ENCODE peak calls at places on chromosome 21, in six cellular contexts. D, W, K, G, B and T are unnamed samples.

GRCh38 chr21:38770660-38771059 is 35.1 kb upstream of the ETS2 start:
- DNase-seq in D (no peak), W (no peak), K (no peak), G (no peak), B (no peak), T (no peak)

GRCh38 chr21:33403128-33403785 is at the start of gene IFNGR2:
- DNase-seq in D (no peak), W (no peak), K (peak), G (peak), B (peak), T (no peak)

GRCh38 chr21:17775431-17776126 is 43.6 kb downstream of the C21orf91 start:
- DNase-seq in D (no peak), W (no peak), K (no peak), G (no peak), B (no peak), T (no peak)

GRCh38 chr21:29504751-29505321 is 206.1 kb downstream of the BACH1 start:
- DNase-seq in D (no peak), W (peak), K (no peak), G (no peak), B (no peak), T (no peak)

GRCh38 chr21:30216041-30216723 is at the start of gene CLDN8:
- DNase-seq in D (no peak), W (no peak), K (no peak), G (no peak), B (no peak), T (no peak)

GRCh38 chr21:16108561-16109070 is 378.8 kb downstream of the USP25 start:
- DNase-seq in D (no peak), W (no peak), K (no peak), G (no peak), B (no peak), T (no peak)

GRCh38 chr21:27202301-27202700 is 235.4 kb upstream of the ADAMTS5 start:
- DNase-seq in D (no peak), W (no peak), K (no peak), G (no peak), B (no peak), T (no peak)

GRCh38 chr21:26099610-26100219 is 70.9 kb downstream of the APP start:
- DNase-seq in D (no peak), W (no peak), K (no peak), G (no peak), B (no peak), T (no peak)

GRCh38 chr21:28230559-28230958 is 762.1 kb downstream of the LTN1 start:
- DNase-seq in D (no peak), W (peak), K (no peak), G (no peak), B (no peak), T (peak)

DNA sequence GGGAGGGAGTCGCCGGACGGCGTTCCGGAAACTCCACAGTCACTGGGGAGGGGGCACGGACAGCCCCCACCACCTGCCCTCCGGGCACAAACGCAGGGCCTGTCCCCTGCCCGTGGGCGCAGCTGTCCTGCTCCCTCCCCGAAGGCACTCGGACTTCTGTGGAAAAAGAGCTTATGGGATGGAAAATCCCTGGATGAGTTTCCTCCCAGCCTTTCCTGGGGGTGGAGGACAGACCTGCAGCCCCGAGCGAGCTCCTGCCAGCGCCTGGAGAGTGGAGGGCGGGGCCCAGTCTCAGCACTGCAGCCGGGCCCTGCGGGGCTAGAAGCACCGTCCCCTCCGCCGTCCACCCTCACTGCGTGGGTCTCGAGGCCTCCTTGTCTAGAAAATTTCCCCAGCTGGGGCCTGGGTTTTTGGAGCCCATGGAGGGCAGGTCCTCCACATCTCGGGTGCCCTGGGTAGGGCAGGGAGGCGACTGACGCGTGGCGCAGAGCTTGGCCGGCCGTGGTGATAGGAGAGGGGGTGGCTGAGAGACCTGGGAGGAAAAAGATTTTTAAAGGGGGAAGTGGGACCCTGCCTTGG is 6.5 kb upstream of the COL6A1 start:
- DNase-seq in D (no peak), W (peak), K (peak), G (no peak), B (peak), T (no peak)
- H3K4me3 ChIP-seq in D (no peak), W (no peak), K (peak), G (no peak), B (peak), T (peak)

DNA sequence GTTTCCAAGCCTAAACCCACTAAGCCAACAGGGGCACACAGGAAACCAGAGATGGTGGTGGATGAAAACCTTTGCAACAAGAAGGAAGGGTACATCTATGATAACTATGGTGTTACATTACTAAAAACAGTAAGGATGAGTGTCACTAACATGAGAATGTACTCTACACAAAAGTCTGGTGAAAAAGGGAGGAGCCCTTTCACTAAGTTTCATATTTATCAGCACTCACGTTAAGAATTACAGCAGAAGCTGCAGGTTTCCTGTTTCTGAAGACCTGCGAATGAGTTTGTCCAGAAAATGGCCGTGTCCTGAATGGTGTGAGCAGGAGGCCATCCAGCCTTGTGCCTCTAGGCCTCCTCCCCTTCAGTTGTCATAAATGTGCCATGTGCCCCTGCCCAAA is 17.8 kb downstream of the ABCG1 start:
- DNase-seq in D (no peak), W (no peak), K (no peak), G (no peak), B (no peak), T (no peak)
- H3K4me3 ChIP-seq in D (no peak), W (no peak), K (no peak), G (no peak), B (no peak), T (no peak)

GRCh38 chr21:44926364-44927101 is 5.8 kb upstream of the ITGB2 start:
- DNase-seq in D (no peak), W (no peak), K (no peak), G (no peak), B (no peak), T (peak)

GRCh38 chr21:44923481-44924084 is 2.9 kb upstream of the ITGB2 start:
- DNase-seq in D (no peak), W (no peak), K (no peak), G (peak), B (no peak), T (no peak)

GRCh38 chr21:44927259-44927586 is 6.5 kb upstream of the ITGB2 start:
- DNase-seq in D (no peak), W (no peak), K (no peak), G (no peak), B (no peak), T (no peak)

GRCh38 chr21:44924611-44925010 is 3.9 kb upstream of the ITGB2 start:
- DNase-seq in D (no peak), W (no peak), K (no peak), G (no peak), B (no peak), T (no peak)

DNA sequence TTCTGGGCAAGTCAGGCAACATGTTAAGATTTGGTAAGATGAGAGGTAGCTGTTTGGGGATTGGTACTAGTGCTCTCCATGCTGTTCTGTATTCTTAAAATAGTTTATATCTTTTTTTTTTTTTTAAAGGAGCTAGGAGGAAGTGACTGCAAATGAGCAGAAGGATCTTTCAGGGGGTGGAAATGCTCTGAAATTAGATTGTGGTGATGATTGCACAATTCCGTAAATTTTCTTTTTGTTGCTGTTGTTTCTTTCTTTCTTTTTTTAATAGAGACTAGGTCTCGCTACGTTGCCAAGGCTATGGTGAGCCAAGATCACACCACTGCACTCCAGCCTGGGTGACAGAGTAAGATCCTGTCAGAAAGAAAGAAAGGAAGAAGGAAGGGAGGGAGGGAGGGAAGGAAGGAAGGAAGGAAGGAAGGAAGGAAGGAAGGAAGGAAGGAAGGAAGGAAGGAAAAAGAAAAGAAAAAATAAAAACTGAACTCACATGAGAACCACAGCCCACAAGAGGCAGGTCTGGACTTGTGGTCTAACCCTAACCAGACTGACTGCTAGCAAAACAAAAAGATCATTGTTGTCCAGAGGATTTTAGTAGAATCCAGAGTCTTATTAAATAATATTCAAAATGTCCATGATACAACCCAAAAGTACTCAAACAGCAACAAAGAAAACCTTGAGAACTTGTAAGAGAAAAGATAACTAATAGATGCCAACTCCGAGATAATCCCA is 4.5 kb upstream of the ITGB2 start:
- DNase-seq in D (no peak), W (peak), K (no peak), G (peak), B (no peak), T (peak)
- H3K4me3 ChIP-seq in D (no peak), W (no peak), K (no peak), G (no peak), B (no peak), T (no peak)

GRCh38 chr21:46326110-46326703 is 2.3 kb downstream of the PCNT start:
- DNase-seq in D (no peak), W (no peak), K (no peak), G (no peak), B (no peak), T (no peak)
- H3K4me3 ChIP-seq in D (peak), W (no peak), K (peak), G (peak), B (no peak), T (no peak)